ENCODE peak calls at places on chromosomes 11 and 22, in seven cellular contexts. C is hippocampal formation, Y is GDM1, Q is tibial artery, F is NCI-H1105, L is Kasumi-1, A is GM03348. X is an unnamed sample.

GRCh38 chr22:43798492-43798891 is 13.6 kb downstream of the EFCAB6 start:
- DNase-seq in C (no peak), Y (no peak), Q (no peak), F (no peak), L (no peak), A (no peak), X (no peak)

GRCh38 chr11:111454561-111455192 is 57.5 kb downstream of the BTG4 start:
- DNase-seq in C (peak; percentile 77), Y (peak; percentile 52), Q (no peak), F (peak; percentile 40), L (peak; percentile 54), A (peak; percentile 91), X (peak; percentile 46)

GRCh38 chr11:62132689-62133293 is 9.0 kb downstream of the INCENP start:
- DNase-seq in C (no peak), Y (no peak), Q (peak; percentile 3), F (no peak), L (no peak), A (no peak), X (no peak)

GRCh38 chr11:54558919-54559318 is 44.9 kb downstream of the OR4C46 start:
- DNase-seq in C (no peak), Y (no peak), Q (no peak), F (no peak), L (no peak), A (no peak), X (no peak)

GRCh38 chr11:8759634-8760033 is 77.0 kb downstream of the RPL27A start:
- DNase-seq in C (no peak), Y (no peak), Q (no peak), F (no peak), L (no peak), A (no peak), X (no peak)

GRCh38 chr11:1054143-1055108 is 17.9 kb upstream of the MUC6 start:
- DNase-seq in C (no peak), Y (no peak), Q (no peak), F (no peak), L (no peak), A (peak; percentile 82), X (peak; percentile 87)

GRCh38 chr22:33757443-33758124 is 162.7 kb downstream of the LARGE1 start:
- DNase-seq in C (no peak), Y (no peak), Q (no peak), F (no peak), L (no peak), A (no peak), X (no peak)

GRCh38 chr11:76074178-76075112 is 131.9 kb downstream of the WNT11 start:
- DNase-seq in C (no peak), Y (no peak), Q (no peak), F (no peak), L (peak; percentile 16), A (peak; percentile 48), X (no peak)

GRCh38 chr11:23569134-23569533 is 708.9 kb upstream of the CCDC179 start:
- DNase-seq in C (no peak), Y (no peak), Q (no peak), F (no peak), L (no peak), A (no peak), X (no peak)

GRCh38 chr22:39349506-39349966 is 255 bp upstream of the SYNGR1 start:
- DNase-seq in C (peak; percentile 45), Y (peak; percentile 32), Q (no peak), F (peak; percentile 43), L (peak; percentile 49), A (peak; percentile 93), X (peak; percentile 27)

GRCh38 chr11:69442807-69443137 is 38.7 kb upstream of the LINC01488 start:
- DNase-seq in C (no peak), Y (no peak), Q (no peak), F (no peak), L (no peak), A (peak; percentile 71), X (no peak)

GRCh38 chr11:112318661-112319060 is 58.0 kb upstream of the PLET1 start:
- DNase-seq in C (no peak), Y (no peak), Q (no peak), F (no peak), L (no peak), A (no peak), X (no peak)

GRCh38 chr11:83007909-83008580 is 63.7 kb downstream of the RAB30 start:
- DNase-seq in C (peak; percentile 66), Y (no peak), Q (peak; percentile 46), F (no peak), L (no peak), A (no peak), X (peak; percentile 68)

GRCh38 chr11:72195921-72196320 is 4.0 kb downstream of the FOLR1 start:
- DNase-seq in C (no peak), Y (no peak), Q (no peak), F (no peak), L (no peak), A (no peak), X (no peak)

GRCh38 chr11:133934599-133935550 is 21.9 kb downstream of the IGSF9B start:
- DNase-seq in C (peak; percentile 90), Y (no peak), Q (no peak), F (no peak), L (no peak), A (peak; percentile 54), X (peak; percentile 29)

GRCh38 chr11:8252946-8253345 is 10.7 kb downstream of the LMO1 start:
- DNase-seq in C (no peak), Y (no peak), Q (peak; percentile 9), F (no peak), L (no peak), A (no peak), X (no peak)

GRCh38 chr11:125164422-125165110 is at the start of gene PKNOX2:
- DNase-seq in C (peak; percentile 78), Y (no peak), Q (peak; percentile 70), F (peak; percentile 89), L (peak; percentile 40), A (peak; percentile 89), X (peak; percentile 50)

GRCh38 chr11:117020873-117021564 is 77.2 kb downstream of the SIK3 start:
- DNase-seq in C (no peak), Y (no peak), Q (no peak), F (no peak), L (no peak), A (no peak), X (no peak)

GRCh38 chr11:27100534-27100933 is 59.9 kb downstream of the BBOX1 start:
- DNase-seq in C (no peak), Y (no peak), Q (peak; percentile 22), F (peak; percentile 94), L (no peak), A (no peak), X (no peak)

GRCh38 chr11:71545405-71545966 is 2.7 kb upstream of the KRTAP5-9 start:
- DNase-seq in C (no peak), Y (no peak), Q (no peak), F (no peak), L (no peak), A (no peak), X (no peak)

GRCh38 chr22:19631899-19632670 is 82.2 kb upstream of the SEPTIN5 start:
- DNase-seq in C (no peak), Y (no peak), Q (no peak), F (no peak), L (peak; percentile 59), A (peak; percentile 63), X (no peak)

GRCh38 chr22:49015993-49016908 is 811.4 kb downstream of the BRD1 start:
- DNase-seq in C (no peak), Y (no peak), Q (peak; percentile 33), F (no peak), L (no peak), A (no peak), X (no peak)

GRCh38 chr22:45235101-45235777 is 5.5 kb downstream of the KIAA0930 start:
- DNase-seq in C (no peak), Y (peak; percentile 89), Q (no peak), F (peak; percentile 48), L (peak; percentile 90), A (no peak), X (peak; percentile 74)

GRCh38 chr11:76623884-76624419 is 46.6 kb downstream of the LRRC32 start:
- DNase-seq in C (no peak), Y (no peak), Q (no peak), F (no peak), L (no peak), A (no peak), X (no peak)

GRCh38 chr11:76172583-76172982 is 33.7 kb downstream of the WNT11 start:
- DNase-seq in C (no peak), Y (no peak), Q (no peak), F (no peak), L (no peak), A (no peak), X (no peak)

GRCh38 chr11:20754957-20755356 is 85.6 kb downstream of the NELL1 start:
- DNase-seq in C (no peak), Y (no peak), Q (no peak), F (no peak), L (no peak), A (no peak), X (no peak)

GRCh38 chr11:63608353-63609345 is 5.6 kb downstream of the PLAAT3 start:
- DNase-seq in C (no peak), Y (no peak), Q (no peak), F (no peak), L (no peak), A (peak; percentile 62), X (no peak)

GRCh38 chr22:35634015-35634414 is 14.2 kb upstream of the APOL6 start:
- DNase-seq in C (no peak), Y (no peak), Q (no peak), F (no peak), L (no peak), A (no peak), X (no peak)

GRCh38 chr11:118789501-118790356 is 1.2 kb downstream of the DDX6 start:
- DNase-seq in C (peak; percentile 74), Y (no peak), Q (peak; percentile 22), F (peak; percentile 65), L (peak; percentile 45), A (peak; percentile 19), X (no peak)

GRCh38 chr22:47628477-47629272 is 866.2 kb downstream of the TBC1D22A start:
- DNase-seq in C (no peak), Y (no peak), Q (no peak), F (no peak), L (no peak), A (no peak), X (no peak)

GRCh38 chr22:17847360-17848078 is 73.2 kb upstream of the BID start:
- DNase-seq in C (no peak), Y (no peak), Q (no peak), F (no peak), L (no peak), A (no peak), X (no peak)

GRCh38 chr22:45112136-45112879 is 51.4 kb upstream of the NUP50 start:
- DNase-seq in C (no peak), Y (no peak), Q (no peak), F (no peak), L (no peak), A (peak; percentile 38), X (no peak)

GRCh38 chr11:126029805-126030204 is 32.9 kb downstream of the CDON start:
- DNase-seq in C (no peak), Y (no peak), Q (no peak), F (no peak), L (no peak), A (no peak), X (no peak)

GRCh38 chr22:49306632-49306975 is 521.1 kb downstream of the BRD1 start:
- DNase-seq in C (no peak), Y (no peak), Q (peak; percentile 5), F (no peak), L (no peak), A (no peak), X (no peak)

GRCh38 chr22:23570681-23571080 is 9.4 kb downstream of the IGLL1 start:
- DNase-seq in C (no peak), Y (no peak), Q (no peak), F (no peak), L (no peak), A (no peak), X (no peak)

GRCh38 chr22:50507421-50507990 is at the start of gene LMF2:
- DNase-seq in C (peak; percentile 97), Y (no peak), Q (peak; percentile 81), F (peak; percentile 93), L (peak; percentile 76), A (no peak), X (peak; percentile 95)

GRCh38 chr11:115677190-115677589 is 173.0 kb upstream of the CADM1 start:
- DNase-seq in C (no peak), Y (no peak), Q (no peak), F (no peak), L (no peak), A (no peak), X (no peak)

GRCh38 chr22:42933783-42934144 is 76.7 kb upstream of the ARFGAP3 start:
- DNase-seq in C (peak; percentile 69), Y (no peak), Q (no peak), F (no peak), L (peak; percentile 62), A (peak; percentile 83), X (no peak)